ENCODE peak calls at places on chromosomes 12 and 14, in six cellular contexts. One of them, this sample, is unnamed.

GRCh38 chr12:19978193-19978592 is 390.1 kb upstream of the PDE3A start:
- DNase-seq in HAP-1: no peak
- DNase-seq in NCI-H187 treated with DMSO at 0.1 percent for 48 hours: no peak
- DNase-seq in Peyer's patch: no peak
- DNase-seq in HTR-8/SVneo: no peak
- DNase-seq in globus pallidus: no peak
- DNase-seq in this sample: no peak

GRCh38 chr14:96066976-96067375 is 27.8 kb downstream of the C14orf132 start:
- DNase-seq in HAP-1: no peak
- DNase-seq in NCI-H187 treated with DMSO at 0.1 percent for 48 hours: no peak
- DNase-seq in Peyer's patch: peak
- DNase-seq in HTR-8/SVneo: no peak
- DNase-seq in globus pallidus: no peak
- DNase-seq in this sample: no peak

GRCh38 chr12:105524961-105525360 is 194.5 kb downstream of the C12orf75 start:
- DNase-seq in HAP-1: no peak
- DNase-seq in NCI-H187 treated with DMSO at 0.1 percent for 48 hours: no peak
- DNase-seq in Peyer's patch: no peak
- DNase-seq in HTR-8/SVneo: no peak
- DNase-seq in globus pallidus: no peak
- DNase-seq in this sample: no peak

GRCh38 chr12:39292125-39292630 is 150.7 kb downstream of the KIF21A start:
- DNase-seq in HAP-1: peak
- DNase-seq in NCI-H187 treated with DMSO at 0.1 percent for 48 hours: no peak
- DNase-seq in Peyer's patch: no peak
- DNase-seq in HTR-8/SVneo: no peak
- DNase-seq in globus pallidus: no peak
- DNase-seq in this sample: no peak

GRCh38 chr12:50102648-50103309 is 1.0 kb upstream of the GPD1 start:
- DNase-seq in HAP-1: no peak
- DNase-seq in NCI-H187 treated with DMSO at 0.1 percent for 48 hours: no peak
- DNase-seq in Peyer's patch: no peak
- DNase-seq in HTR-8/SVneo: no peak
- DNase-seq in globus pallidus: peak
- DNase-seq in this sample: no peak

GRCh38 chr12:92469837-92470236 is 233.0 kb upstream of the PLEKHG7 start:
- DNase-seq in HAP-1: no peak
- DNase-seq in NCI-H187 treated with DMSO at 0.1 percent for 48 hours: no peak
- DNase-seq in Peyer's patch: no peak
- DNase-seq in HTR-8/SVneo: no peak
- DNase-seq in globus pallidus: no peak
- DNase-seq in this sample: no peak

GRCh38 chr12:3622732-3623690 is 129.9 kb downstream of the CRACR2A start:
- DNase-seq in HAP-1: no peak
- DNase-seq in NCI-H187 treated with DMSO at 0.1 percent for 48 hours: no peak
- DNase-seq in Peyer's patch: no peak
- DNase-seq in HTR-8/SVneo: no peak
- DNase-seq in globus pallidus: no peak
- DNase-seq in this sample: no peak

GRCh38 chr12:25388216-25388615 is 137.5 kb upstream of the KRAS start:
- DNase-seq in HAP-1: no peak
- DNase-seq in NCI-H187 treated with DMSO at 0.1 percent for 48 hours: no peak
- DNase-seq in Peyer's patch: peak
- DNase-seq in HTR-8/SVneo: no peak
- DNase-seq in globus pallidus: no peak
- DNase-seq in this sample: no peak

GRCh38 chr14:77965919-77966435 is 166.1 kb downstream of the ADCK1 start:
- DNase-seq in HAP-1: no peak
- DNase-seq in NCI-H187 treated with DMSO at 0.1 percent for 48 hours: peak
- DNase-seq in Peyer's patch: no peak
- DNase-seq in HTR-8/SVneo: no peak
- DNase-seq in globus pallidus: no peak
- DNase-seq in this sample: peak

GRCh38 chr12:65074932-65075331 is 46.2 kb downstream of the WIF1 start:
- DNase-seq in HAP-1: no peak
- DNase-seq in NCI-H187 treated with DMSO at 0.1 percent for 48 hours: no peak
- DNase-seq in Peyer's patch: no peak
- DNase-seq in HTR-8/SVneo: no peak
- DNase-seq in globus pallidus: no peak
- DNase-seq in this sample: no peak

GRCh38 chr12:89108265-89108664 is 244.0 kb downstream of the DUSP6 start:
- DNase-seq in HAP-1: no peak
- DNase-seq in NCI-H187 treated with DMSO at 0.1 percent for 48 hours: no peak
- DNase-seq in Peyer's patch: no peak
- DNase-seq in HTR-8/SVneo: no peak
- DNase-seq in globus pallidus: no peak
- DNase-seq in this sample: no peak

GRCh38 chr12:113413488-113413939 is 8.7 kb upstream of the SDSL start:
- DNase-seq in HAP-1: no peak
- DNase-seq in NCI-H187 treated with DMSO at 0.1 percent for 48 hours: no peak
- DNase-seq in Peyer's patch: no peak
- DNase-seq in HTR-8/SVneo: peak
- DNase-seq in globus pallidus: no peak
- DNase-seq in this sample: no peak

GRCh38 chr12:75327642-75328041 is 2.5 kb downstream of the CAPS2 start:
- DNase-seq in HAP-1: no peak
- DNase-seq in NCI-H187 treated with DMSO at 0.1 percent for 48 hours: no peak
- DNase-seq in Peyer's patch: no peak
- DNase-seq in HTR-8/SVneo: no peak
- DNase-seq in globus pallidus: no peak
- DNase-seq in this sample: no peak

GRCh38 chr12:54932691-54933090 is 51.9 kb downstream of the TESPA1 start:
- DNase-seq in HAP-1: no peak
- DNase-seq in NCI-H187 treated with DMSO at 0.1 percent for 48 hours: no peak
- DNase-seq in Peyer's patch: no peak
- DNase-seq in HTR-8/SVneo: no peak
- DNase-seq in globus pallidus: no peak
- DNase-seq in this sample: peak

GRCh38 chr14:103388664-103389063 is 3.4 kb downstream of the MARK3 start:
- DNase-seq in HAP-1: no peak
- DNase-seq in NCI-H187 treated with DMSO at 0.1 percent for 48 hours: no peak
- DNase-seq in Peyer's patch: no peak
- DNase-seq in HTR-8/SVneo: no peak
- DNase-seq in globus pallidus: no peak
- DNase-seq in this sample: no peak

GRCh38 chr12:12004524-12004923 is 66.2 kb upstream of the BCL2L14 start:
- DNase-seq in HAP-1: no peak
- DNase-seq in NCI-H187 treated with DMSO at 0.1 percent for 48 hours: no peak
- DNase-seq in Peyer's patch: no peak
- DNase-seq in HTR-8/SVneo: no peak
- DNase-seq in globus pallidus: no peak
- DNase-seq in this sample: peak

GRCh38 chr14:64444984-64445845 is 20.1 kb upstream of the AKAP5 start:
- DNase-seq in HAP-1: no peak
- DNase-seq in NCI-H187 treated with DMSO at 0.1 percent for 48 hours: no peak
- DNase-seq in Peyer's patch: peak
- DNase-seq in HTR-8/SVneo: peak
- DNase-seq in globus pallidus: no peak
- DNase-seq in this sample: no peak

GRCh38 chr14:31934767-31935266 is 142.3 kb upstream of the ARHGAP5 start:
- DNase-seq in HAP-1: peak
- DNase-seq in NCI-H187 treated with DMSO at 0.1 percent for 48 hours: peak
- DNase-seq in Peyer's patch: peak
- DNase-seq in HTR-8/SVneo: peak
- DNase-seq in globus pallidus: peak
- DNase-seq in this sample: peak

GRCh38 chr14:104883681-104884361 is 18.8 kb downstream of the CEP170B start:
- DNase-seq in HAP-1: no peak
- DNase-seq in NCI-H187 treated with DMSO at 0.1 percent for 48 hours: no peak
- DNase-seq in Peyer's patch: no peak
- DNase-seq in HTR-8/SVneo: no peak
- DNase-seq in globus pallidus: no peak
- DNase-seq in this sample: no peak

GRCh38 chr12:89213747-89214146 is 138.6 kb downstream of the DUSP6 start:
- DNase-seq in HAP-1: no peak
- DNase-seq in NCI-H187 treated with DMSO at 0.1 percent for 48 hours: no peak
- DNase-seq in Peyer's patch: no peak
- DNase-seq in HTR-8/SVneo: no peak
- DNase-seq in globus pallidus: no peak
- DNase-seq in this sample: no peak

GRCh38 chr12:76880156-76881023 is 1.6 kb upstream of the CSRP2 start:
- DNase-seq in HAP-1: no peak
- DNase-seq in NCI-H187 treated with DMSO at 0.1 percent for 48 hours: no peak
- DNase-seq in Peyer's patch: no peak
- DNase-seq in HTR-8/SVneo: no peak
- DNase-seq in globus pallidus: no peak
- DNase-seq in this sample: no peak

GRCh38 chr14:74019743-74020142 is 594 bp downstream of the BBOF1 start:
- DNase-seq in HAP-1: no peak
- DNase-seq in NCI-H187 treated with DMSO at 0.1 percent for 48 hours: no peak
- DNase-seq in Peyer's patch: no peak
- DNase-seq in HTR-8/SVneo: peak
- DNase-seq in globus pallidus: peak
- DNase-seq in this sample: no peak

GRCh38 chr12:131281016-131281415 is 327.3 kb downstream of the ADGRD1 start:
- DNase-seq in HAP-1: no peak
- DNase-seq in NCI-H187 treated with DMSO at 0.1 percent for 48 hours: no peak
- DNase-seq in Peyer's patch: peak
- DNase-seq in HTR-8/SVneo: no peak
- DNase-seq in globus pallidus: no peak
- DNase-seq in this sample: no peak

GRCh38 chr12:113292091-113292490 is 42.8 kb downstream of the SLC8B1 start:
- DNase-seq in HAP-1: no peak
- DNase-seq in NCI-H187 treated with DMSO at 0.1 percent for 48 hours: no peak
- DNase-seq in Peyer's patch: no peak
- DNase-seq in HTR-8/SVneo: no peak
- DNase-seq in globus pallidus: no peak
- DNase-seq in this sample: no peak

GRCh38 chr14:24777678-24778077 is 143.7 kb upstream of the GZMB start:
- DNase-seq in HAP-1: no peak
- DNase-seq in NCI-H187 treated with DMSO at 0.1 percent for 48 hours: no peak
- DNase-seq in Peyer's patch: no peak
- DNase-seq in HTR-8/SVneo: no peak
- DNase-seq in globus pallidus: no peak
- DNase-seq in this sample: no peak

GRCh38 chr14:101441710-101442109 is 119.6 kb upstream of the DIO3 start:
- DNase-seq in HAP-1: no peak
- DNase-seq in NCI-H187 treated with DMSO at 0.1 percent for 48 hours: no peak
- DNase-seq in Peyer's patch: no peak
- DNase-seq in HTR-8/SVneo: no peak
- DNase-seq in globus pallidus: no peak
- DNase-seq in this sample: no peak

GRCh38 chr14:96917442-96917963 is 120.3 kb downstream of the VRK1 start:
- DNase-seq in HAP-1: no peak
- DNase-seq in NCI-H187 treated with DMSO at 0.1 percent for 48 hours: no peak
- DNase-seq in Peyer's patch: no peak
- DNase-seq in HTR-8/SVneo: no peak
- DNase-seq in globus pallidus: no peak
- DNase-seq in this sample: no peak

GRCh38 chr12:120833849-120834248 is 70.3 kb downstream of the SPPL3 start:
- DNase-seq in HAP-1: no peak
- DNase-seq in NCI-H187 treated with DMSO at 0.1 percent for 48 hours: no peak
- DNase-seq in Peyer's patch: no peak
- DNase-seq in HTR-8/SVneo: no peak
- DNase-seq in globus pallidus: no peak
- DNase-seq in this sample: no peak

GRCh38 chr14:96762650-96763049 is 34.5 kb upstream of the VRK1 start:
- DNase-seq in HAP-1: peak
- DNase-seq in NCI-H187 treated with DMSO at 0.1 percent for 48 hours: peak
- DNase-seq in Peyer's patch: no peak
- DNase-seq in HTR-8/SVneo: peak
- DNase-seq in globus pallidus: peak
- DNase-seq in this sample: peak

GRCh38 chr14:73796881-73797539 is 54.6 kb upstream of the PTGR2 start:
- DNase-seq in HAP-1: no peak
- DNase-seq in NCI-H187 treated with DMSO at 0.1 percent for 48 hours: no peak
- DNase-seq in Peyer's patch: no peak
- DNase-seq in HTR-8/SVneo: no peak
- DNase-seq in globus pallidus: no peak
- DNase-seq in this sample: no peak